ENCODE peak calls at places on chromosomes 12 and 14, in six cellular contexts. T is transverse colon; Z is stimulated activated CD4-positive, alpha-beta T cell treated with anti-CD3 and anti-CD28 coated beads, TNF-alpha, amount 100 ng/mL, for 1 hour; I is NCI-H1417; S is GM23248; H is AG04449. E is an unnamed sample.

GRCh38 chr12:44117368-44117767 is 281.5 kb downstream of the TMEM117 start:
- DNase-seq in T (no peak), Z (no peak), I (no peak), S (peak), H (no peak), E (no peak)

GRCh38 chr12:75766263-75767160 is 255.1 kb upstream of the KRR1 start:
- DNase-seq in T (no peak), Z (no peak), I (no peak), S (peak), H (no peak), E (no peak)

GRCh38 chr12:116601524-116601923 is 42.3 kb downstream of the MAP1LC3B2 start:
- DNase-seq in T (no peak), Z (no peak), I (no peak), S (peak), H (no peak), E (no peak)

GRCh38 chr12:79773896-79774295 is 83.1 kb upstream of the PAWR start:
- DNase-seq in T (no peak), Z (no peak), I (no peak), S (no peak), H (no peak), E (no peak)

GRCh38 chr14:74048291-74048690 is 29.1 kb downstream of the BBOF1 start:
- DNase-seq in T (no peak), Z (no peak), I (no peak), S (peak), H (no peak), E (no peak)

GRCh38 chr12:120211243-120211903 is 10.5 kb upstream of the RPLP0 start:
- DNase-seq in T (peak), Z (no peak), I (no peak), S (no peak), H (no peak), E (no peak)

GRCh38 chr12:76029982-76030377 is 1.6 kb downstream of the PHLDA1 start:
- DNase-seq in T (no peak), Z (no peak), I (no peak), S (peak), H (no peak), E (no peak)

GRCh38 chr12:97275261-97276197 is 187.1 kb upstream of the RMST start:
- DNase-seq in T (no peak), Z (no peak), I (peak), S (no peak), H (no peak), E (no peak)

GRCh38 chr14:71662291-71662790 is 269.9 kb upstream of the RGS6 start:
- DNase-seq in T (no peak), Z (no peak), I (no peak), S (no peak), H (no peak), E (no peak)

GRCh38 chr14:79254069-79254775 is 957.1 kb downstream of the DIO2 start:
- DNase-seq in T (no peak), Z (no peak), I (no peak), S (peak), H (peak), E (no peak)

GRCh38 chr14:94685681-94686485 is 73.7 kb downstream of the SERPINA3 start:
- DNase-seq in T (no peak), Z (no peak), I (no peak), S (no peak), H (no peak), E (no peak)

GRCh38 chr14:72524230-72524629 is 369.7 kb downstream of the DPF3 start:
- DNase-seq in T (no peak), Z (no peak), I (no peak), S (no peak), H (no peak), E (no peak)

GRCh38 chr12:100238801-100239200 is 28.1 kb downstream of the DEPDC4 start:
- DNase-seq in T (no peak), Z (no peak), I (no peak), S (no peak), H (no peak), E (no peak)

GRCh38 chr14:55047301-55048053 is 4.0 kb upstream of the MAPK1IP1L start:
- DNase-seq in T (no peak), Z (no peak), I (no peak), S (no peak), H (no peak), E (no peak)

GRCh38 chr14:77025744-77026165 is 2.8 kb downstream of the IRF2BPL start:
- DNase-seq in T (no peak), Z (no peak), I (peak), S (peak), H (no peak), E (no peak)

GRCh38 chr12:28536088-28536487 is 345.8 kb downstream of the CCDC91 start:
- DNase-seq in T (no peak), Z (no peak), I (no peak), S (peak), H (peak), E (no peak)

GRCh38 chr14:50063876-50064420 is 52.4 kb downstream of the VCPKMT start:
- DNase-seq in T (no peak), Z (no peak), I (no peak), S (no peak), H (no peak), E (no peak)

E was measured in D721Med.